ENCODE peak calls at places on chromosomes 3 and 15, in nine cellular contexts. D is lower leg skin, B is mesendoderm, M is ovary, F is adipocyte, Q is transverse colon, P is HFF-Myc, H is hepatocyte, C is A673. V is an unnamed sample.

GRCh38 chr15:79872358-79873017 is 24.3 kb downstream of the MTHFS start:
- DNase-seq in Q (no peak), F (no peak), C (no peak), H (no peak), B (peak; percentile 74), P (peak; percentile 25), D (no peak), M (no peak), V (no peak)

GRCh38 chr3:182180646-182181385 is 469.1 kb downstream of the SOX2 start:
- DNase-seq in C (no peak), D (no peak), B (peak; percentile 97), F (no peak), M (no peak), Q (no peak), P (no peak), H (no peak), V (no peak)

GRCh38 chr3:163946785-163947184 is 1131.5 kb downstream of the SI start:
- DNase-seq in F (no peak), D (no peak), B (no peak), H (no peak), C (no peak), Q (no peak), M (no peak), P (no peak), V (no peak)

GRCh38 chr3:136862611-136862951 is 573 bp downstream of the NCK1 start:
- DNase-seq in Q (peak; percentile 69), D (peak; percentile 92), C (peak; percentile 53), B (peak; percentile 87), H (peak; percentile 81), M (peak; percentile 75), P (no peak), F (peak; percentile 81), V (peak; percentile 61)

GRCh38 chr3:39934696-39935095 is 125.3 kb downstream of the MYRIP start:
- DNase-seq in P (no peak), D (no peak), C (no peak), M (no peak), H (no peak), Q (no peak), F (no peak), B (no peak), V (no peak)

GRCh38 chr3:134938024-134938525 is 143.0 kb downstream of the EPHB1 start:
- DNase-seq in M (no peak), C (no peak), P (no peak), D (peak; percentile 14), B (peak; percentile 32), H (no peak), Q (no peak), F (no peak), V (no peak)

GRCh38 chr3:72190050-72190449 is 405.1 kb upstream of the PROK2 start:
- DNase-seq in M (no peak), P (no peak), F (no peak), C (no peak), B (no peak), H (no peak), D (no peak), Q (no peak), V (no peak)

GRCh38 chr15:69762373-69763148 is 309.9 kb downstream of the RPLP1 start:
- DNase-seq in B (peak; percentile 82), D (no peak), M (no peak), Q (no peak), C (peak; percentile 29), F (no peak), H (peak; percentile 28), P (no peak), V (peak; percentile 62)

GRCh38 chr3:53213276-53213675 is 42.5 kb downstream of the TKT start:
- DNase-seq in B (no peak), P (no peak), D (no peak), Q (no peak), C (no peak), F (no peak), M (no peak), H (no peak), V (no peak)

GRCh38 chr15:31217067-31217466 is 109.6 kb upstream of the KLF13 start:
- DNase-seq in M (no peak), B (no peak), Q (peak; percentile 4), D (no peak), H (no peak), F (no peak), P (no peak), C (no peak), V (no peak)

GRCh38 chr3:186143280-186143679 is 34.4 kb upstream of the ETV5 start:
- DNase-seq in D (no peak), M (no peak), H (no peak), Q (no peak), C (no peak), P (no peak), F (no peak), B (no peak), V (no peak)

GRCh38 chr3:189714991-189715961 is 84.1 kb downstream of the TP63 start:
- DNase-seq in Q (no peak), B (no peak), C (peak; percentile 22), M (no peak), H (no peak), F (peak; percentile 85), D (no peak), P (peak; percentile 66), V (no peak)

GRCh38 chr3:164231718-164232117 is 846.6 kb downstream of the SI start:
- DNase-seq in B (no peak), M (no peak), H (no peak), C (no peak), P (no peak), Q (no peak), F (no peak), D (no peak), V (no peak)

GRCh38 chr3:152104847-152105415 is 163.8 kb upstream of the MBNL1 start:
- DNase-seq in P (no peak), Q (no peak), D (no peak), H (no peak), C (no peak), M (no peak), B (no peak), F (no peak), V (no peak)

GRCh38 chr3:16801698-16802097 is 83.1 kb upstream of the PLCL2 start:
- DNase-seq in B (peak; percentile 16), Q (no peak), D (no peak), P (peak; percentile 52), C (no peak), F (peak; percentile 40), H (no peak), M (no peak), V (peak; percentile 67)

GRCh38 chr3:156685198-156685597 is 10.8 kb downstream of the TIPARP start:
- DNase-seq in Q (no peak), M (no peak), H (no peak), B (peak; percentile 71), P (no peak), F (peak; percentile 63), C (no peak), D (no peak), V (no peak)
- H3K4me3 ChIP-seq in Q (no peak overlapping the region), M (no peak overlapping the region), H (no peak overlapping the region), B (no peak overlapping the region), P (no peak overlapping the region), F (peak overlapping the region; percentile 46), C (peak overlapping the region; percentile 18), D (no peak overlapping the region), V (no peak overlapping the region)

GRCh38 chr15:73968461-73968860 is 23.6 kb downstream of the STOML1 start:
- DNase-seq in H (no peak), P (no peak), F (no peak), Q (no peak), D (no peak), M (no peak), B (no peak), C (no peak), V (no peak)

GRCh38 chr15:73978896-73979295 is 13.2 kb downstream of the STOML1 start:
- DNase-seq in B (no peak), H (no peak), P (no peak), Q (no peak), C (no peak), D (no peak), F (no peak), M (no peak), V (no peak)

GRCh38 chr15:73969151-73969759 is 22.8 kb downstream of the STOML1 start:
- DNase-seq in H (no peak), M (no peak), P (no peak), Q (no peak), C (no peak), D (peak; percentile 65), B (no peak), F (no peak), V (no peak)

GRCh38 chr15:73972984-73973682 is 19.0 kb downstream of the STOML1 start:
- DNase-seq in P (peak; percentile 65), F (peak; percentile 95), Q (peak; percentile 90), D (peak; percentile 97), H (peak; percentile 92), B (peak; percentile 90), C (peak; percentile 91), M (peak; percentile 89), V (peak; percentile 79)
- H3K4me3 ChIP-seq in P (no peak overlapping the region), F (peak overlapping the region; percentile 54), Q (no peak overlapping the region), D (no peak overlapping the region), H (no peak overlapping the region), B (no peak overlapping the region), C (peak overlapping the region; percentile 24), M (no peak overlapping the region), V (no peak overlapping the region)

GRCh38 chr3:12286504-12286903 is 2.4 kb upstream of the PPARG start:
- DNase-seq in C (no peak), P (no peak), F (no peak), H (no peak), B (no peak), M (no peak), D (no peak), Q (no peak), V (no peak)

GRCh38 chr3:12287727-12288465 is 974 bp upstream of the PPARG start:
- DNase-seq in P (no peak), Q (peak; percentile 54), D (no peak), H (peak; percentile 87), M (peak; percentile 78), F (peak; percentile 82), C (no peak), B (peak; percentile 32), V (no peak)

GRCh38 chr3:12288466-12289129 is at the start of gene PPARG:
- DNase-seq in P (no peak), H (peak; percentile 68), F (peak; percentile 64), D (peak; percentile 87), Q (peak; percentile 76), M (peak; percentile 72), B (peak; percentile 67), C (no peak), V (no peak)

GRCh38 chr3:12286927-12287726 is 1.7 kb upstream of the PPARG start:
- DNase-seq in M (peak; percentile 75), F (no peak), B (peak; percentile 14), P (no peak), H (peak; percentile 72), D (no peak), Q (peak; percentile 58), C (no peak), V (no peak)

DNA sequence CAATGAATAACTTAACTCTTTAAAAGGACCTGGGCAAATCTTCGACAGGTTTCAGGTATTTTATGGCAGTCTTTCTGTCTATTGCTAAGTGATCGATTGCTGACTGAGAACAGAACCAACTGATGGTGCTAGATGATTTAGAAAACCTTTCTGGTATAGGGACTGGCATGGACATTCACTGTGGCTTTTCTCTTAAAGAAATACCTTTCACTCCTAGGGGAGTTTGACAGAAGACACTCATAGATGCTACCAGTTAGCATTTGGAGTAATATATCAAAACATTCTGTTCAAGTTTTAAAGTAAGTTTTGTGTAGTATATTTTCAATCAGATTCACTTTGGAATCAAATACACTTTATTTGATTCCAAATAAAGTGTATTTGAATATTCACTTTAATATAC is 692 bp downstream of the PPARG start:
- DNase-seq in M (no peak), B (no peak), Q (no peak), P (no peak), H (no peak), D (no peak), C (no peak), F (no peak), V (no peak)
- H3K4me3 ChIP-seq in M (peak overlapping the region; percentile 75), B (no peak overlapping the region), Q (no peak overlapping the region), P (no peak overlapping the region), H (peak overlapping the region; percentile 14), D (no peak overlapping the region), C (no peak overlapping the region), F (peak overlapping the region; percentile 90), V (no peak overlapping the region)

GRCh38 chr3:100602506-100603444 is 6.6 kb upstream of the ADGRG7 start:
- DNase-seq in D (no peak), F (no peak), B (peak; percentile 95), M (no peak), H (peak; percentile 63), C (no peak), P (no peak), Q (no peak), V (peak; percentile 9)
- H3K4me3 ChIP-seq in D (no peak overlapping the region), F (peak overlapping the region; percentile 61), B (no peak overlapping the region), M (no peak overlapping the region), H (no peak overlapping the region), C (no peak overlapping the region), P (no peak overlapping the region), Q (no peak overlapping the region), V (no peak overlapping the region)